ENCODE peak calls at places on chromosomes 6 and 20, in seven cellular contexts. One of them, this sample, is unnamed.

GRCh38 chr20:13119583-13119982 is 101.5 kb upstream of the ISM1 start:
- DNase-seq in stomach: no peak
- DNase-seq in thyroid gland: peak; percentile 38
- DNase-seq in A549: peak; percentile 29
- DNase-seq in uterus: peak; percentile 20
- DNase-seq in ovary: no peak
- DNase-seq in H54: no peak
- DNase-seq in this sample: peak; percentile 82

GRCh38 chr6:132392792-132393191 is 8.5 kb downstream of the MOXD1 start:
- DNase-seq in thyroid gland: no peak
- DNase-seq in ovary: no peak
- DNase-seq in stomach: no peak
- DNase-seq in uterus: no peak
- DNase-seq in H54: no peak
- DNase-seq in A549: no peak
- DNase-seq in this sample: no peak

GRCh38 chr6:4491501-4492260 is 284.5 kb upstream of the CDYL start:
- DNase-seq in uterus: no peak
- DNase-seq in thyroid gland: no peak
- DNase-seq in ovary: no peak
- DNase-seq in H54: no peak
- DNase-seq in A549: no peak
- DNase-seq in stomach: no peak
- DNase-seq in this sample: no peak

GRCh38 chr6:47245745-47246371 is 63.8 kb downstream of the TNFRSF21 start:
- DNase-seq in thyroid gland: no peak
- DNase-seq in stomach: no peak
- DNase-seq in A549: no peak
- DNase-seq in uterus: no peak
- DNase-seq in ovary: no peak
- DNase-seq in H54: no peak
- DNase-seq in this sample: no peak

GRCh38 chr6:74510878-74511277 is 695.0 kb downstream of the COL12A1 start:
- DNase-seq in thyroid gland: no peak
- DNase-seq in stomach: no peak
- DNase-seq in H54: no peak
- DNase-seq in uterus: no peak
- DNase-seq in ovary: no peak
- DNase-seq in A549: no peak
- DNase-seq in this sample: no peak

GRCh38 chr6:53048431-53049195 is 16.6 kb upstream of the FBXO9 start:
- DNase-seq in H54: peak; percentile 47
- DNase-seq in thyroid gland: no peak
- DNase-seq in ovary: no peak
- DNase-seq in A549: no peak
- DNase-seq in uterus: no peak
- DNase-seq in stomach: no peak
- DNase-seq in this sample: no peak

GRCh38 chr6:100393493-100393892 is 71.2 kb downstream of the SIM1 start:
- DNase-seq in uterus: no peak
- DNase-seq in H54: no peak
- DNase-seq in ovary: no peak
- DNase-seq in A549: no peak
- DNase-seq in thyroid gland: no peak
- DNase-seq in stomach: no peak
- DNase-seq in this sample: no peak

GRCh38 chr6:2891768-2892170 is 11.3 kb downstream of the SERPINB9 start:
- DNase-seq in uterus: no peak
- DNase-seq in stomach: peak; percentile 46
- DNase-seq in A549: no peak
- DNase-seq in thyroid gland: no peak
- DNase-seq in ovary: no peak
- DNase-seq in H54: no peak
- DNase-seq in this sample: peak; percentile 39

GRCh38 chr20:2804041-2804828 is 3.8 kb upstream of the CPXM1 start:
- DNase-seq in H54: no peak
- DNase-seq in A549: no peak
- DNase-seq in uterus: no peak
- DNase-seq in ovary: no peak
- DNase-seq in stomach: no peak
- DNase-seq in thyroid gland: no peak
- DNase-seq in this sample: no peak

GRCh38 chr6:111625511-111626331 is 20.0 kb upstream of the TRAF3IP2 start:
- DNase-seq in ovary: no peak
- DNase-seq in stomach: peak; percentile 50
- DNase-seq in H54: no peak
- DNase-seq in thyroid gland: peak; percentile 30
- DNase-seq in A549: no peak
- DNase-seq in uterus: peak; percentile 51
- DNase-seq in this sample: no peak

GRCh38 chr6:75602164-75602896 is 650 bp downstream of the SENP6 start:
- DNase-seq in stomach: peak; percentile 47
- DNase-seq in H54: peak; percentile 20
- DNase-seq in thyroid gland: peak; percentile 47
- DNase-seq in uterus: no peak
- DNase-seq in ovary: peak; percentile 73
- DNase-seq in A549: no peak
- DNase-seq in this sample: no peak

GRCh38 chr20:2283706-2284423 is 11.9 kb upstream of the TGM3 start:
- DNase-seq in H54: no peak
- DNase-seq in uterus: no peak
- DNase-seq in ovary: no peak
- DNase-seq in A549: no peak
- DNase-seq in stomach: no peak
- DNase-seq in thyroid gland: peak; percentile 43
- DNase-seq in this sample: no peak

GRCh38 chr6:159342146-159342545 is 172.9 kb downstream of the FNDC1 start:
- DNase-seq in ovary: no peak
- DNase-seq in uterus: no peak
- DNase-seq in thyroid gland: no peak
- DNase-seq in H54: no peak
- DNase-seq in A549: no peak
- DNase-seq in stomach: no peak
- DNase-seq in this sample: no peak

GRCh38 chr20:64102647-64103354 is 4.6 kb downstream of the NPBWR2 start:
- DNase-seq in H54: no peak
- DNase-seq in thyroid gland: peak; percentile 77
- DNase-seq in ovary: no peak
- DNase-seq in A549: no peak
- DNase-seq in uterus: no peak
- DNase-seq in stomach: no peak
- DNase-seq in this sample: no peak

GRCh38 chr6:26045939-26046368 is 41.3 kb upstream of the HFE start:
- DNase-seq in H54: no peak
- DNase-seq in stomach: no peak
- DNase-seq in A549: no peak
- DNase-seq in thyroid gland: no peak
- DNase-seq in ovary: no peak
- DNase-seq in uterus: no peak
- DNase-seq in this sample: no peak

GRCh38 chr6:26044140-26045045 is 42.8 kb upstream of the HFE start:
- DNase-seq in ovary: peak; percentile 68
- DNase-seq in uterus: peak; percentile 33
- DNase-seq in A549: no peak
- DNase-seq in H54: no peak
- DNase-seq in thyroid gland: peak; percentile 37
- DNase-seq in stomach: no peak
- DNase-seq in this sample: no peak

GRCh38 chr6:26045046-26045938 is 41.9 kb upstream of the HFE start:
- DNase-seq in ovary: peak; percentile 73
- DNase-seq in uterus: peak; percentile 62
- DNase-seq in thyroid gland: peak; percentile 83
- DNase-seq in A549: peak; percentile 55
- DNase-seq in stomach: peak; percentile 76
- DNase-seq in H54: no peak
- DNase-seq in this sample: peak; percentile 99

GRCh38 chr6:26041946-26042345 is 45.3 kb upstream of the HFE start:
- DNase-seq in H54: no peak
- DNase-seq in stomach: no peak
- DNase-seq in A549: no peak
- DNase-seq in uterus: no peak
- DNase-seq in thyroid gland: no peak
- DNase-seq in ovary: no peak
- DNase-seq in this sample: no peak

DNA sequence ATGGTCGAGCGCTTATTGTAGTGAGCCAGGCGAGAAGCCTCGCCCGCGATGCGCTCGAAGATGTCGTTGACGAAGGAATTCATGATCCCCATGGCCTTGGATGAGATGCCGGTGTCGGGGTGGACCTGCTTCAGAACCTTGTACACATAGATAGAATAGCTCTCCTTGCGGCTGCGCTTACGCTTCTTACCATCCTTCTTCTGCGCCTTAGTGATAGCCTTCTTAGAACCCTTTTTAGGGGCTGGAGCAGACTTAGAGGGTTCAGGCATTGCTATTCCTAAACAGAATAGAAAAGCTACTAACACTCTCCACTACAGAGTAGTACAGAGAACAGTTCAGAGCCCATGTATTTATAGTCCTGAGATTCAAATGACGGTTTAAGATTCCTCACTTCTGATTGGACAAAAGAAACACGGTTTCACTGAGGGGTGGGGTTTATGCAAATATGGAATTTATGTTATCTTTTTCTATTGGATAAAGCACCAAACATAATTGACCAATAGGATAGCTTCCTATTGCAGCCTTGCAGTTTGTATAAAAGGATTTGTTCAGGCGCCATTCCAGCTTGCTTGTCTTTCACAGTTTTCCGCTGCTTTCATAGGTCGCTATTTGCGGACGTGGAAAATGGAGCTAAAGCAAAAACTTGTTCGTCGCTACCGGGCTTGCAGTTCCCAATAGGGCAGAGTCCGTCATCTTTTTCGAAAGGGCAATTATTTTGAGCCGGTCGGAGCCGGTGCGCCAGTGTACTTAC is 43.7 kb upstream of the HFE start:
- DNase-seq in stomach: peak; percentile 76
- DNase-seq in thyroid gland: peak; percentile 77
- DNase-seq in ovary: peak; percentile 79
- DNase-seq in H54: no peak
- DNase-seq in A549: peak; percentile 36
- DNase-seq in uterus: peak; percentile 71
- DNase-seq in this sample: peak; percentile 90
- TF ChIP-seq POLR2A in stomach: peak; percentile 98
- TF ChIP-seq POLR2A in thyroid gland: peak; percentile 96
- TF ChIP-seq POLR2A in ovary: peak; percentile 88
- TF ChIP-seq POLR2A in H54: peak; percentile 39
- TF ChIP-seq POLR2A in A549: no peak
- TF ChIP-seq POLR2A in uterus: peak; percentile 97
- TF ChIP-seq POLR2A in this sample: peak; percentile 96

GRCh38 chr6:149114167-149114566 is 203.3 kb upstream of the TAB2 start:
- DNase-seq in stomach: no peak
- DNase-seq in ovary: peak; percentile 49
- DNase-seq in thyroid gland: peak; percentile 89
- DNase-seq in uterus: no peak
- DNase-seq in H54: no peak
- DNase-seq in A549: no peak
- DNase-seq in this sample: peak; percentile 67

GRCh38 chr6:149122850-149123821 is 194.4 kb upstream of the TAB2 start:
- DNase-seq in H54: no peak
- DNase-seq in thyroid gland: no peak
- DNase-seq in ovary: no peak
- DNase-seq in A549: no peak
- DNase-seq in uterus: no peak
- DNase-seq in stomach: no peak
- DNase-seq in this sample: no peak

GRCh38 chr6:149118737-149119653 is 198.5 kb upstream of the TAB2 start:
- DNase-seq in H54: no peak
- DNase-seq in thyroid gland: no peak
- DNase-seq in ovary: no peak
- DNase-seq in A549: no peak
- DNase-seq in uterus: no peak
- DNase-seq in stomach: no peak
- DNase-seq in this sample: no peak
- TF ChIP-seq POLR2A in H54: no peak
- TF ChIP-seq POLR2A in thyroid gland: no peak
- TF ChIP-seq POLR2A in ovary: no peak
- TF ChIP-seq POLR2A in A549: no peak
- TF ChIP-seq POLR2A in uterus: no peak
- TF ChIP-seq POLR2A in stomach: no peak
- TF ChIP-seq POLR2A in this sample: no peak

GRCh38 chr20:61015602-61016001 is 236.5 kb upstream of the CDH4 start:
- DNase-seq in ovary: no peak
- DNase-seq in A549: no peak
- DNase-seq in stomach: no peak
- DNase-seq in uterus: no peak
- DNase-seq in H54: no peak
- DNase-seq in thyroid gland: no peak
- DNase-seq in this sample: no peak
- TF ChIP-seq POLR2A in ovary: no peak
- TF ChIP-seq POLR2A in A549: no peak
- TF ChIP-seq POLR2A in stomach: no peak
- TF ChIP-seq POLR2A in uterus: no peak
- TF ChIP-seq POLR2A in H54: no peak
- TF ChIP-seq POLR2A in thyroid gland: no peak
- TF ChIP-seq POLR2A in this sample: no peak

GRCh38 chr20:396619-397431 is 11.3 kb upstream of the RBCK1 start:
- DNase-seq in stomach: peak; percentile 73
- DNase-seq in H54: no peak
- DNase-seq in A549: no peak
- DNase-seq in uterus: no peak
- DNase-seq in ovary: no peak
- DNase-seq in thyroid gland: no peak
- DNase-seq in this sample: no peak
- TF ChIP-seq POLR2A in stomach: no peak
- TF ChIP-seq POLR2A in H54: no peak
- TF ChIP-seq POLR2A in A549: no peak
- TF ChIP-seq POLR2A in uterus: no peak
- TF ChIP-seq POLR2A in ovary: no peak
- TF ChIP-seq POLR2A in thyroid gland: no peak
- TF ChIP-seq POLR2A in this sample: no peak